ENCODE peak calls at places on chromosomes 1 and 21, in four cellular contexts. Z, G, O and J are unnamed samples.

GRCh38 chr1:175364424-175365076 is 172.0 kb upstream of the KIAA0040 start:
- DNase-seq in Z (no peak), G (no peak), O (no peak), J (no peak)

GRCh38 chr1:147849097-147849873 is 53.3 kb upstream of the GJA8 start:
- DNase-seq in Z (peak), G (peak), O (no peak), J (peak)

GRCh38 chr1:183287191-183287675 is 101.2 kb downstream of the LAMC2 start:
- DNase-seq in Z (peak), G (no peak), O (peak), J (no peak)

GRCh38 chr1:2539312-2539907 is 9.3 kb upstream of the HES5 start:
- DNase-seq in Z (no peak), G (no peak), O (no peak), J (no peak)

GRCh38 chr1:162145280-162145965 is 75.9 kb downstream of the NOS1AP start:
- DNase-seq in Z (peak), G (no peak), O (no peak), J (no peak)

GRCh38 chr1:89603651-89604413 is 29.1 kb upstream of the LRRC8C start:
- DNase-seq in Z (peak), G (peak), O (no peak), J (peak)

GRCh38 chr21:36388835-36389234 is 3.6 kb downstream of the CHAF1B start:
- DNase-seq in Z (peak), G (peak), O (no peak), J (no peak)

GRCh38 chr21:43025636-43026180 is 49.9 kb downstream of the CBS start:
- DNase-seq in Z (peak), G (no peak), O (no peak), J (peak)

GRCh38 chr1:161088587-161089110 is 709 bp downstream of the NECTIN4 start:
- DNase-seq in Z (peak), G (peak), O (no peak), J (no peak)

GRCh38 chr1:228144213-228145049 is 4.4 kb downstream of the GUK1 start:
- DNase-seq in Z (no peak), G (no peak), O (no peak), J (no peak)

GRCh38 chr21:31180256-31181088 is 142.2 kb upstream of the KRTAP19-8 start:
- DNase-seq in Z (peak), G (peak), O (no peak), J (no peak)

GRCh38 chr1:46613661-46614603 is 2.7 kb downstream of the MOB3C start:
- DNase-seq in Z (peak), G (peak), O (peak), J (no peak)

GRCh38 chr21:45438391-45439145 is 33.6 kb downstream of the COL18A1 start:
- DNase-seq in Z (no peak), G (no peak), O (no peak), J (no peak)

GRCh38 chr1:201739492-201740085 is 89.4 kb upstream of the IPO9 start:
- DNase-seq in Z (no peak), G (peak), O (peak), J (no peak)

GRCh38 chr1:14137411-14138134 is 437.6 kb downstream of the PRDM2 start:
- DNase-seq in Z (peak), G (peak), O (no peak), J (no peak)

GRCh38 chr1:241828576-241828975 is 19.4 kb upstream of the EXO1 start:
- DNase-seq in Z (peak), G (peak), O (no peak), J (no peak)

GRCh38 chr1:231357831-231358354 is 19.8 kb downstream of the SPRTN start:
- DNase-seq in Z (peak), G (peak), O (peak), J (peak)

GRCh38 chr21:42684109-42684916 is 30.9 kb downstream of the PDE9A start:
- DNase-seq in Z (no peak), G (no peak), O (no peak), J (no peak)

GRCh38 chr1:154657547-154657946 is 49.6 kb upstream of the ADAR start:
- DNase-seq in Z (no peak), G (no peak), O (no peak), J (no peak)

GRCh38 chr1:109763646-109764415 is at the start of gene EPS8L3:
- DNase-seq in Z (no peak), G (no peak), O (no peak), J (no peak)

GRCh38 chr1:92599184-92599583 is 112.5 kb upstream of the GFI1 start:
- DNase-seq in Z (peak), G (no peak), O (no peak), J (peak)

GRCh38 chr1:53393325-53393792 is 65.5 kb upstream of the LRP8 start:
- DNase-seq in Z (peak), G (peak), O (peak), J (no peak)

GRCh38 chr1:171985639-171986038 is 144.3 kb downstream of the DNM3 start:
- DNase-seq in Z (no peak), G (no peak), O (no peak), J (no peak)

GRCh38 chr1:172638885-172639831 is 19.7 kb upstream of the FASLG start:
- DNase-seq in Z (peak), G (peak), O (no peak), J (peak)

GRCh38 chr1:53986458-53986857 is 31.5 kb downstream of the LDLRAD1 start:
- DNase-seq in Z (no peak), G (no peak), O (no peak), J (no peak)

GRCh38 chr1:74689800-74690696 is 16.5 kb upstream of the ERICH3 start:
- DNase-seq in Z (peak), G (peak), O (peak), J (peak)

GRCh38 chr1:220315070-220315839 is 43.0 kb upstream of the RAB3GAP2 start:
- DNase-seq in Z (no peak), G (peak), O (no peak), J (no peak)

GRCh38 chr1:198935371-198935921 is 296.6 kb downstream of the PTPRC start:
- DNase-seq in Z (peak), G (peak), O (peak), J (peak)

GRCh38 chr1:210532223-210532598 is 203.5 kb downstream of the HHAT start:
- DNase-seq in Z (no peak), G (no peak), O (no peak), J (no peak)

GRCh38 chr1:96927125-96927524 is 205.5 kb downstream of the PTBP2 start:
- DNase-seq in Z (peak), G (peak), O (no peak), J (peak)

GRCh38 chr1:70090146-70090545 is 115.2 kb downstream of the LRRC40 start:
- DNase-seq in Z (peak), G (no peak), O (no peak), J (peak)

GRCh38 chr1:34779962-34780361 is 1.1 kb upstream of the GJB3 start:
- DNase-seq in Z (no peak), G (no peak), O (no peak), J (no peak)

GRCh38 chr1:54413295-54413694 is 7.1 kb upstream of the SSBP3 start:
- DNase-seq in Z (peak), G (no peak), O (peak), J (peak)

DNA sequence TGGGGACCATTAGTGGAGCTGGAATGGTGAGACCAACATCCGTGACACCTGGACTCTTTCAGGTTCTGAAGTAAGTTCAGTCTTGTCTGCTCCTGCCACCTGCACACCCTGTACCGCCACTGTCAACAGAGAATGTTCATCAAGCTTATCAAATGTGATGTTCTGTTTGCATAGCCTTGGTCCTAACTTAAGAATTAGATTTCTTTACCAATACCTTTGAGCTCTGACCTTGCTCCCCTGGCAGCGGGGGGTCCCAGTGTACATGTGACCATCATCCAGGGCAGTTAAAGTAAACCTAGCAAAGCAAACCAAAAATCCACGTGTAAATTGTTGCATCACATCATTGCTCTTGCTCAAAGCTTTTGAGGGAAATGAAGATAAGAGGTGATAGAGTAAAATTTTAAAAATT is 14.5 kb downstream of the SLC25A33 start:
- DNase-seq in Z (no peak), G (no peak), O (no peak), J (no peak)
- H3K4me3 ChIP-seq in Z (no peak), G (no peak), O (no peak), J (no peak)

DNA sequence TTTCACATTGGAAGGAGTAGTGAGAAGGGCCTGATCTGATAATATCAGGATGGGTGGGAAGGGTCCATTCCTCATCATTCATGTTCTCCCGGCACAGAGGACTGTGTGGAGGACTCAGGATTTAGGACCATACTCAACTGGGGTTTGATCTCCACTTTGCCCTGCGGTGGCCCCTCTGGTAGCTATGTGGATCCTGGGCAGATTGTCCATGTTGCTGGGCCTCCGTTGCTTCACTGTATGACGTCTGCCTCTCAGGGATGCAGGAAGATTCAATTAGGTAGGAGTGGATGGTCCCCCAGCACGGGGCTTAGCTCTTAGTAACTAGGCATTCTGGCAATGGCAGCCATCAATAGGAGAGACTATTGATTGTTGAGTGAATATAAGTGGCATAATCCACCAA is 2.3 kb downstream of the ETS2 start:
- DNase-seq in Z (no peak), G (no peak), O (no peak), J (no peak)
- H3K4me3 ChIP-seq in Z (peak), G (peak), O (peak), J (peak)

DNA sequence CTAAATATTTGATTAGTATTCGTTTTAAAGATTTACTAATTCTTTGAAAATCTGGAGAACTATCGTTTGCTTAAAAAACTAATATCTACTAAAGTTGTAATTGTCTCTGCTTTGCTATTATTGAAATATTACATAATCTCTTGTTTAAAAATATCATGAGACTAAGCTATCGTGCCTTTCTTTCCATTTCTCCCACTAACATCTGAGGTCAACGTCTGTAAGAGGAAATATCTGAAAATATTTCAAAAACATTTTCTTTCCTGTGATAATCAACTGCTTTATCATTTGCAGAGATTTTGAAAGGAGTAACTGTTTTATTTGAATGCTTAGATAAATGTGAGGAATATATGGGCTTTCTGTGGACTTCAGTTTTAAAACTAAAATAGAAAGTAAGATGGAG is 694.1 kb downstream of the USP25 start:
- DNase-seq in Z (no peak), G (no peak), O (no peak), J (no peak)
- H3K4me3 ChIP-seq in Z (peak), G (peak), O (peak), J (no peak)

GRCh38 chr1:226108935-226109828 is 46.7 kb downstream of the H3-3A start:
- DNase-seq in Z (peak), G (peak), O (peak), J (no peak)
- H3K4me3 ChIP-seq in Z (peak), G (peak), O (peak), J (peak)

GRCh38 chr1:101115112-101115511 is 89.5 kb upstream of the DPH5 start:
- DNase-seq in Z (no peak), G (no peak), O (no peak), J (no peak)
- H3K4me3 ChIP-seq in Z (no peak), G (no peak), O (no peak), J (no peak)

GRCh38 chr1:151325231-151325630 is 2.0 kb downstream of the PI4KB start:
- DNase-seq in Z (peak), G (no peak), O (no peak), J (no peak)
- H3K4me3 ChIP-seq in Z (peak), G (no peak), O (peak), J (no peak)

DNA sequence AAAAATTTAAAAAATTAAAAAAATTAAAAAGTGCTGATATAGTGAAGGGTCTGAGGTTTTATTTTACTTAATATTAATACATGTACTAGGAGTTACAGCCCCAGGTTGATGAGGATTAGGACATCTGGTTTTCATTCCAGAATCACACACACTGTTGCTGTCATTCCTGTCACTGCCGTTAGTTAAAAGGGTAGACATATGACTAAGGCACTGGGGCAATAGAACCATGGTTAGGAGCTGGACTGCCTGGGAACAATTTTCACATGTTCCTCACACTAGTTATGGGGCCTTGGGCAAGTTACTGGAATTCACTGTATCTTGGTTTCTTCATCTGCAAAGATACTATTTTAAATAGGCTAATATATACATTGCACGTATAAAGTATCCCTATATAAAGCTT is 191.8 kb upstream of the DPYD start:
- DNase-seq in Z (no peak), G (no peak), O (no peak), J (no peak)
- H3K4me3 ChIP-seq in Z (no peak), G (no peak), O (no peak), J (no peak)

GRCh38 chr1:181483561-181484291 is 409 bp downstream of the CACNA1E start:
- DNase-seq in Z (no peak), G (no peak), O (no peak), J (no peak)

GRCh38 chr1:181485276-181486097 is 2.2 kb downstream of the CACNA1E start:
- DNase-seq in Z (no peak), G (no peak), O (no peak), J (no peak)

GRCh38 chr1:181482001-181482430 is 1.3 kb upstream of the CACNA1E start:
- DNase-seq in Z (no peak), G (no peak), O (no peak), J (no peak)

GRCh38 chr1:181483084-181483559 is at the start of gene CACNA1E:
- DNase-seq in Z (no peak), G (no peak), O (no peak), J (no peak)

GRCh38 chr1:181482521-181483083 is 715 bp upstream of the CACNA1E start:
- DNase-seq in Z (peak), G (peak), O (no peak), J (no peak)
- H3K4me3 ChIP-seq in Z (no peak), G (no peak), O (peak), J (peak)